ENCODE peak calls at places on chromosomes 11 and 22, in six cellular contexts. W is stimulated activated CD4-positive, alpha-beta T cell treated with anti-CD3 and anti-CD28 coated beads, Interleukin-15, amount 100 ng/mL, for 24 hours; N is IMR-90; U is lung; P is effector CD4-positive, alpha-beta T cell; V is activated T-cell treated with anti-CD3 and anti-CD28 coated beads for 24 hours. S is an unnamed sample.
A peak's percentile ranks its signal among the peaks of the same experiment; 100 is the strongest.

GRCh38 chr11:75762885-75763284 is 5.7 kb upstream of the DGAT2 start:
- DNase-seq in W (no peak), N (peak; percentile 54), U (no peak), P (no peak), V (no peak), S (no peak)

GRCh38 chr11:110762596-110762995 is 50.4 kb upstream of the ARHGAP20 start:
- DNase-seq in W (no peak), N (peak; percentile 49), U (no peak), P (no peak), V (no peak), S (no peak)

GRCh38 chr11:64220271-64220670 is 5.7 kb downstream of the TRPT1 start:
- DNase-seq in W (no peak), N (no peak), U (no peak), P (no peak), V (no peak), S (no peak)

GRCh38 chr11:120079750-120080610 is 57.9 kb downstream of the TRIM29 start:
- DNase-seq in W (peak; percentile 39), N (no peak), U (no peak), P (no peak), V (peak; percentile 5), S (peak; percentile 19)

GRCh38 chr11:58801302-58801701 is 43.2 kb downstream of the GLYATL2 start:
- DNase-seq in W (no peak), N (no peak), U (no peak), P (no peak), V (no peak), S (no peak)

GRCh38 chr11:46461461-46461927 is 69.9 kb upstream of the CHRM4 start:
- DNase-seq in W (no peak), N (peak; percentile 44), U (no peak), P (no peak), V (no peak), S (no peak)

GRCh38 chr11:10488121-10488580 is 33.1 kb downstream of the AMPD3 start:
- DNase-seq in W (no peak), N (peak; percentile 11), U (no peak), P (no peak), V (no peak), S (no peak)

GRCh38 chr11:121520243-121521144 is 67.7 kb upstream of the SORL1-AS1 start:
- DNase-seq in W (no peak), N (peak; percentile 89), U (no peak), P (no peak), V (no peak), S (no peak)

GRCh38 chr11:113634940-113635575 is 71.0 kb downstream of the TMPRSS5 start:
- DNase-seq in W (no peak), N (no peak), U (no peak), P (no peak), V (no peak), S (no peak)

GRCh38 chr22:41290262-41291221 is 4.6 kb upstream of the RANGAP1 start:
- DNase-seq in W (no peak), N (peak; percentile 83), U (no peak), P (no peak), V (no peak), S (no peak)

GRCh38 chr11:23974046-23974445 is 522.8 kb upstream of the LUZP2 start:
- DNase-seq in W (no peak), N (no peak), U (no peak), P (no peak), V (no peak), S (no peak)

GRCh38 chr11:34839969-34840368 is 76.2 kb downstream of the APIP start:
- DNase-seq in W (no peak), N (no peak), U (no peak), P (no peak), V (no peak), S (no peak)

GRCh38 chr11:1260620-1261019 is 37.8 kb downstream of the MUC5B start:
- DNase-seq in W (no peak), N (no peak), U (no peak), P (no peak), V (no peak), S (no peak)

GRCh38 chr11:2276999-2277328 is 6.6 kb upstream of the ASCL2 start:
- DNase-seq in W (no peak), N (no peak), U (no peak), P (no peak), V (no peak), S (no peak)

GRCh38 chr22:36860821-36861659 is at the start of gene NCF4:
- DNase-seq in W (peak; percentile 55), N (no peak), U (peak; percentile 72), P (peak; percentile 8), V (peak; percentile 8), S (peak; percentile 64)

GRCh38 chr11:68470304-68470811 is 9.8 kb downstream of the PPP6R3 start:
- DNase-seq in W (no peak), N (no peak), U (no peak), P (no peak), V (no peak), S (no peak)

GRCh38 chr11:79258606-79259005 is 182.2 kb downstream of the TENM4 start:
- DNase-seq in W (no peak), N (peak; percentile 62), U (no peak), P (no peak), V (no peak), S (no peak)

GRCh38 chr11:123100378-123101085 is 38.6 kb upstream of the HSPA8 start:
- DNase-seq in W (no peak), N (no peak), U (no peak), P (no peak), V (no peak), S (no peak)

GRCh38 chr11:118476676-118477075 is 40.4 kb downstream of the KMT2A start:
- DNase-seq in W (no peak), N (no peak), U (no peak), P (no peak), V (no peak), S (no peak)

GRCh38 chr11:131823772-131824171 is 453.4 kb downstream of the NTM start:
- DNase-seq in W (no peak), N (no peak), U (no peak), P (no peak), V (no peak), S (no peak)

GRCh38 chr22:36469094-36469710 is 12.2 kb downstream of the TXN2 start:
- DNase-seq in W (no peak), N (no peak), U (no peak), P (no peak), V (no peak), S (no peak)

S was measured in left ventricle myocardium inferior.